ENCODE peak calls at places on chromosomes 12 and 14, in eight cellular contexts. One of them, this sample, is unnamed.
A peak's percentile ranks its signal among the peaks of the same experiment; 100 is the strongest.

GRCh38 chr12:67754933-67755697 is 106.6 kb downstream of the DYRK2 start:
- DNase-seq in HepG2: no peak
- DNase-seq in stomach: peak; percentile 66
- DNase-seq in astrocyte of the cerebellum: no peak
- DNase-seq in IMR-90: no peak
- DNase-seq in AG10803: no peak
- DNase-seq in heart right ventricle: peak; percentile 31
- DNase-seq in brain microvascular endothelial cell: no peak
- DNase-seq in this sample: no peak

GRCh38 chr12:6684609-6685008 is 4.6 kb downstream of the ZNF384 start:
- DNase-seq in HepG2: peak; percentile 57
- DNase-seq in stomach: no peak
- DNase-seq in astrocyte of the cerebellum: no peak
- DNase-seq in IMR-90: peak; percentile 16
- DNase-seq in AG10803: no peak
- DNase-seq in heart right ventricle: no peak
- DNase-seq in brain microvascular endothelial cell: no peak
- DNase-seq in this sample: no peak

GRCh38 chr14:97458302-97459137 is 661.3 kb downstream of the VRK1 start:
- DNase-seq in HepG2: no peak
- DNase-seq in stomach: peak; percentile 38
- DNase-seq in astrocyte of the cerebellum: no peak
- DNase-seq in IMR-90: no peak
- DNase-seq in AG10803: peak; percentile 3
- DNase-seq in heart right ventricle: peak; percentile 35
- DNase-seq in brain microvascular endothelial cell: no peak
- DNase-seq in this sample: no peak

GRCh38 chr12:40714636-40715035 is 22.4 kb downstream of the CNTN1 start:
- DNase-seq in HepG2: no peak
- DNase-seq in stomach: no peak
- DNase-seq in astrocyte of the cerebellum: no peak
- DNase-seq in IMR-90: no peak
- DNase-seq in AG10803: no peak
- DNase-seq in heart right ventricle: no peak
- DNase-seq in brain microvascular endothelial cell: no peak
- DNase-seq in this sample: no peak

GRCh38 chr14:71438684-71439083 is 493.5 kb upstream of the RGS6 start:
- DNase-seq in HepG2: no peak
- DNase-seq in stomach: no peak
- DNase-seq in astrocyte of the cerebellum: peak; percentile 35
- DNase-seq in IMR-90: peak; percentile 44
- DNase-seq in AG10803: peak; percentile 58
- DNase-seq in heart right ventricle: no peak
- DNase-seq in brain microvascular endothelial cell: no peak
- DNase-seq in this sample: no peak

GRCh38 chr12:106861984-106862894 is 87.8 kb downstream of the RIC8B start:
- DNase-seq in HepG2: peak; percentile 55
- DNase-seq in stomach: no peak
- DNase-seq in astrocyte of the cerebellum: peak; percentile 28
- DNase-seq in IMR-90: peak; percentile 90
- DNase-seq in AG10803: peak; percentile 85
- DNase-seq in heart right ventricle: no peak
- DNase-seq in brain microvascular endothelial cell: no peak
- DNase-seq in this sample: peak; percentile 64

GRCh38 chr14:61479746-61480502 is 158.5 kb downstream of the PRKCH start:
- DNase-seq in HepG2: no peak
- DNase-seq in stomach: no peak
- DNase-seq in astrocyte of the cerebellum: no peak
- DNase-seq in IMR-90: peak; percentile 66
- DNase-seq in AG10803: peak; percentile 47
- DNase-seq in heart right ventricle: no peak
- DNase-seq in brain microvascular endothelial cell: no peak
- DNase-seq in this sample: no peak

GRCh38 chr14:71478542-71478941 is 453.7 kb upstream of the RGS6 start:
- DNase-seq in HepG2: no peak
- DNase-seq in stomach: no peak
- DNase-seq in astrocyte of the cerebellum: peak; percentile 23
- DNase-seq in IMR-90: peak; percentile 64
- DNase-seq in AG10803: peak; percentile 66
- DNase-seq in heart right ventricle: no peak
- DNase-seq in brain microvascular endothelial cell: peak; percentile 70
- DNase-seq in this sample: peak; percentile 41

GRCh38 chr14:34365309-34365915 is 96.6 kb downstream of the SPTSSA start:
- DNase-seq in HepG2: peak; percentile 59
- DNase-seq in stomach: no peak
- DNase-seq in astrocyte of the cerebellum: no peak
- DNase-seq in IMR-90: peak; percentile 13
- DNase-seq in AG10803: no peak
- DNase-seq in heart right ventricle: no peak
- DNase-seq in brain microvascular endothelial cell: no peak
- DNase-seq in this sample: no peak

GRCh38 chr12:25797949-25798348 is 160.5 kb upstream of the RASSF8 start:
- DNase-seq in HepG2: no peak
- DNase-seq in stomach: no peak
- DNase-seq in astrocyte of the cerebellum: no peak
- DNase-seq in IMR-90: no peak
- DNase-seq in AG10803: no peak
- DNase-seq in heart right ventricle: no peak
- DNase-seq in brain microvascular endothelial cell: no peak
- DNase-seq in this sample: no peak

GRCh38 chr14:95290769-95291440 is 28.8 kb downstream of the CLMN start:
- DNase-seq in HepG2: no peak
- DNase-seq in stomach: peak; percentile 76
- DNase-seq in astrocyte of the cerebellum: no peak
- DNase-seq in IMR-90: no peak
- DNase-seq in AG10803: no peak
- DNase-seq in heart right ventricle: peak; percentile 49
- DNase-seq in brain microvascular endothelial cell: no peak
- DNase-seq in this sample: no peak

GRCh38 chr12:65156366-65156831 is 13.0 kb upstream of the LEMD3 start:
- DNase-seq in HepG2: no peak
- DNase-seq in stomach: no peak
- DNase-seq in astrocyte of the cerebellum: no peak
- DNase-seq in IMR-90: peak; percentile 5
- DNase-seq in AG10803: no peak
- DNase-seq in heart right ventricle: no peak
- DNase-seq in brain microvascular endothelial cell: peak; percentile 3
- DNase-seq in this sample: no peak

GRCh38 chr12:75705749-75706719 is 194.6 kb upstream of the KRR1 start:
- DNase-seq in HepG2: no peak
- DNase-seq in stomach: no peak
- DNase-seq in astrocyte of the cerebellum: peak; percentile 97
- DNase-seq in IMR-90: peak; percentile 100
- DNase-seq in AG10803: peak; percentile 88
- DNase-seq in heart right ventricle: peak; percentile 26
- DNase-seq in brain microvascular endothelial cell: peak; percentile 96
- DNase-seq in this sample: peak; percentile 87

GRCh38 chr12:2902287-2902880 is 11.7 kb downstream of the TULP3 start:
- DNase-seq in HepG2: no peak
- DNase-seq in stomach: peak; percentile 49
- DNase-seq in astrocyte of the cerebellum: no peak
- DNase-seq in IMR-90: peak; percentile 50
- DNase-seq in AG10803: peak; percentile 38
- DNase-seq in heart right ventricle: no peak
- DNase-seq in brain microvascular endothelial cell: no peak
- DNase-seq in this sample: no peak

GRCh38 chr14:23020143-23021128 is 10.5 kb upstream of the C14orf93 start:
- DNase-seq in HepG2: no peak
- DNase-seq in stomach: no peak
- DNase-seq in astrocyte of the cerebellum: no peak
- DNase-seq in IMR-90: no peak
- DNase-seq in AG10803: no peak
- DNase-seq in heart right ventricle: no peak
- DNase-seq in brain microvascular endothelial cell: no peak
- DNase-seq in this sample: no peak

GRCh38 chr12:112850343-112850742 is 56.4 kb upstream of the OAS1 start:
- DNase-seq in HepG2: no peak
- DNase-seq in stomach: no peak
- DNase-seq in astrocyte of the cerebellum: no peak
- DNase-seq in IMR-90: no peak
- DNase-seq in AG10803: no peak
- DNase-seq in heart right ventricle: no peak
- DNase-seq in brain microvascular endothelial cell: no peak
- DNase-seq in this sample: no peak

GRCh38 chr12:112846619-112847018 is 55.1 kb downstream of the RPH3A start:
- DNase-seq in HepG2: no peak
- DNase-seq in stomach: no peak
- DNase-seq in astrocyte of the cerebellum: no peak
- DNase-seq in IMR-90: no peak
- DNase-seq in AG10803: no peak
- DNase-seq in heart right ventricle: no peak
- DNase-seq in brain microvascular endothelial cell: no peak
- DNase-seq in this sample: no peak

GRCh38 chr12:112848972-112849371 is 57.4 kb downstream of the RPH3A start:
- DNase-seq in HepG2: no peak
- DNase-seq in stomach: no peak
- DNase-seq in astrocyte of the cerebellum: no peak
- DNase-seq in IMR-90: no peak
- DNase-seq in AG10803: no peak
- DNase-seq in heart right ventricle: no peak
- DNase-seq in brain microvascular endothelial cell: no peak
- DNase-seq in this sample: no peak

GRCh38 chr12:112847708-112848337 is 56.3 kb downstream of the RPH3A start:
- DNase-seq in HepG2: no peak
- DNase-seq in stomach: no peak
- DNase-seq in astrocyte of the cerebellum: no peak
- DNase-seq in IMR-90: no peak
- DNase-seq in AG10803: no peak
- DNase-seq in heart right ventricle: no peak
- DNase-seq in brain microvascular endothelial cell: no peak
- DNase-seq in this sample: no peak

DNA sequence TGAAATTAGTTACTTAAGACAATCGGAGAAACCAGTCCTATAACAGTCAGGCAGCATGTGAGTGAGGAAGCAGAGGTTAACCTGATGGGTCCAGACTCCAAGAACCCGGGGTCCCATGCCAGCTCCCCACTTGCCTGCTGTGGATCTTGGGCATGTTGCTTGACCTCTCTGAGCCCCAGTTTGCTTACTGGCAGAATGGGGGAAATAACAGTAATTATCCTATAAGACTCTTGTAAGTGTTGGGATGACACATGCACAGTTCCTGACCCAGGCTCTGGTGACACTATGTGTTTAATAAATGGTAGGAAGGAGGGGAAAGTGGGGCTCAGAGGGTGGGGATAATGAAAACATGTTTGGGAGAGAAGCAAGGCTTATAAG is 56.8 kb downstream of the RPH3A start:
- DNase-seq in HepG2: no peak
- DNase-seq in stomach: no peak
- DNase-seq in astrocyte of the cerebellum: no peak
- DNase-seq in IMR-90: no peak
- DNase-seq in AG10803: no peak
- DNase-seq in heart right ventricle: no peak
- DNase-seq in brain microvascular endothelial cell: no peak
- DNase-seq in this sample: no peak
- H3K4me3 ChIP-seq in HepG2: no peak overlapping the region
- H3K4me3 ChIP-seq in stomach: no peak overlapping the region
- H3K4me3 ChIP-seq in astrocyte of the cerebellum: no peak overlapping the region
- H3K4me3 ChIP-seq in IMR-90: no peak overlapping the region
- H3K4me3 ChIP-seq in AG10803: no peak overlapping the region
- H3K4me3 ChIP-seq in heart right ventricle: no peak overlapping the region
- H3K4me3 ChIP-seq in brain microvascular endothelial cell: no peak overlapping the region
- H3K4me3 ChIP-seq in this sample: no peak overlapping the region

GRCh38 chr12:124567035-124567672 is at the start of gene NCOR2:
- DNase-seq in HepG2: no peak
- DNase-seq in stomach: no peak
- DNase-seq in astrocyte of the cerebellum: no peak
- DNase-seq in IMR-90: no peak
- DNase-seq in AG10803: no peak
- DNase-seq in heart right ventricle: peak; percentile 53
- DNase-seq in brain microvascular endothelial cell: no peak
- DNase-seq in this sample: no peak

GRCh38 chr12:124569375-124570148 is 2.1 kb upstream of the NCOR2 start:
- DNase-seq in HepG2: no peak
- DNase-seq in stomach: no peak
- DNase-seq in astrocyte of the cerebellum: no peak
- DNase-seq in IMR-90: no peak
- DNase-seq in AG10803: no peak
- DNase-seq in heart right ventricle: no peak
- DNase-seq in brain microvascular endothelial cell: no peak
- DNase-seq in this sample: no peak

GRCh38 chr12:124568431-124569374 is 1.3 kb upstream of the NCOR2 start:
- DNase-seq in HepG2: no peak
- DNase-seq in stomach: peak; percentile 44
- DNase-seq in astrocyte of the cerebellum: peak; percentile 98
- DNase-seq in IMR-90: peak; percentile 94
- DNase-seq in AG10803: peak; percentile 96
- DNase-seq in heart right ventricle: peak; percentile 78
- DNase-seq in brain microvascular endothelial cell: peak; percentile 84
- DNase-seq in this sample: peak; percentile 87

GRCh38 chr12:124566181-124567034 is 1.0 kb downstream of the NCOR2 start:
- DNase-seq in HepG2: peak; percentile 67
- DNase-seq in stomach: peak; percentile 88
- DNase-seq in astrocyte of the cerebellum: no peak
- DNase-seq in IMR-90: peak; percentile 66
- DNase-seq in AG10803: peak; percentile 70
- DNase-seq in heart right ventricle: peak; percentile 88
- DNase-seq in brain microvascular endothelial cell: peak; percentile 70
- DNase-seq in this sample: no peak

GRCh38 chr12:124567673-124568373 is 411 bp upstream of the NCOR2 start:
- DNase-seq in HepG2: peak; percentile 19
- DNase-seq in stomach: peak; percentile 93
- DNase-seq in astrocyte of the cerebellum: peak; percentile 94
- DNase-seq in IMR-90: peak; percentile 94
- DNase-seq in AG10803: peak; percentile 99
- DNase-seq in heart right ventricle: peak; percentile 97
- DNase-seq in brain microvascular endothelial cell: peak; percentile 74
- DNase-seq in this sample: peak; percentile 85
- TF ChIP-seq CTCF in HepG2: peak; percentile 46
- TF ChIP-seq CTCF in stomach: no peak
- TF ChIP-seq CTCF in astrocyte of the cerebellum: no peak
- TF ChIP-seq CTCF in IMR-90: peak; percentile 22
- TF ChIP-seq CTCF in AG10803: no peak
- TF ChIP-seq CTCF in heart right ventricle: no peak
- TF ChIP-seq CTCF in brain microvascular endothelial cell: peak; percentile 24
- TF ChIP-seq CTCF in this sample: no peak

DNA sequence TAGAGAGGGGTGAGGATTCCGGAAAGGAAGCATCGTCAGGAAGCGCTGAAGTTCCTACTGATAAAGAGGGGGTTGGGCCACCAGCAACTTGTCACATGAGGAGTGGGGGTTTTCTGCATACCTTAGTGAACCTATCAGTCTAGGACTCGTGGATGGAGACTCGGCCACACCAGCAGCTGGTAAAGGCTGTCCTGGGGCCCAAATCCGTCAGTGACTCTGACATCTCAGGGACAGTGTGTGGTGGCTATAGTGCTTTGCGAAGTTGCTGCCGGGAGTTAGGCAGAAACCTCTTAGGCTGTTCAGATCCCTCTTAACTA is 16.4 kb downstream of the RNASE2 start:
- DNase-seq in HepG2: no peak
- DNase-seq in stomach: no peak
- DNase-seq in astrocyte of the cerebellum: no peak
- DNase-seq in IMR-90: no peak
- DNase-seq in AG10803: no peak
- DNase-seq in heart right ventricle: no peak
- DNase-seq in brain microvascular endothelial cell: no peak
- DNase-seq in this sample: no peak
- H3K4me3 ChIP-seq in HepG2: peak overlapping the region; percentile 80
- H3K4me3 ChIP-seq in stomach: peak overlapping the region; percentile 68
- H3K4me3 ChIP-seq in astrocyte of the cerebellum: peak overlapping the region; percentile 66
- H3K4me3 ChIP-seq in IMR-90: no peak overlapping the region
- H3K4me3 ChIP-seq in AG10803: peak overlapping the region; percentile 82
- H3K4me3 ChIP-seq in heart right ventricle: peak overlapping the region; percentile 39
- H3K4me3 ChIP-seq in brain microvascular endothelial cell: peak overlapping the region; percentile 68
- H3K4me3 ChIP-seq in this sample: peak overlapping the region; percentile 80

GRCh38 chr14:68522510-68523325 is 270.1 kb downstream of the ZFP36L1 start:
- DNase-seq in HepG2: no peak
- DNase-seq in stomach: no peak
- DNase-seq in astrocyte of the cerebellum: no peak
- DNase-seq in IMR-90: no peak
- DNase-seq in AG10803: peak; percentile 85
- DNase-seq in heart right ventricle: no peak
- DNase-seq in brain microvascular endothelial cell: peak; percentile 26
- DNase-seq in this sample: no peak
- TF ChIP-seq CTCF in HepG2: no peak
- TF ChIP-seq CTCF in stomach: no peak
- TF ChIP-seq CTCF in astrocyte of the cerebellum: no peak
- TF ChIP-seq CTCF in IMR-90: no peak
- TF ChIP-seq CTCF in AG10803: peak; percentile 35
- TF ChIP-seq CTCF in heart right ventricle: no peak
- TF ChIP-seq CTCF in brain microvascular endothelial cell: no peak
- TF ChIP-seq CTCF in this sample: no peak

This sample was measured in AG09309.